ENCODE peak calls at places on chromosomes 6 and 20, in five cellular contexts. I, M, H, J and G are unnamed samples.

GRCh38 chr6:36430351-36430750 is 12.3 kb downstream of the PXT1 start:
- DNase-seq in J (no peak), H (no peak), I (no peak), M (no peak), G (no peak)

GRCh38 chr6:32192608-32193039 is at the start of gene GPSM3:
- DNase-seq in J (peak; percentile 78), H (peak; percentile 94), I (no peak), M (no peak), G (peak; percentile 46)

GRCh38 chr6:144581807-144582537 is 296.8 kb downstream of the UTRN start:
- DNase-seq in I (no peak), M (no peak), J (no peak), H (no peak), G (peak; percentile 1)

GRCh38 chr20:57414867-57415592 is 23.8 kb downstream of the RBM38 start:
- DNase-seq in I (no peak), H (no peak), J (no peak), M (no peak), G (no peak)

GRCh38 chr6:135002229-135002844 is 52.3 kb downstream of the HBS1L start:
- DNase-seq in J (no peak), I (no peak), H (no peak), M (no peak), G (no peak)

GRCh38 chr6:33118525-33119123 is 42.8 kb downstream of the HLA-DPB1 start:
- DNase-seq in H (no peak), J (no peak), M (no peak), I (no peak), G (peak; percentile 41)

GRCh38 chr20:44776977-44777376 is 31.3 kb downstream of the KCNK15 start:
- DNase-seq in M (peak; percentile 41), I (no peak), H (no peak), J (no peak), G (peak; percentile 48)

GRCh38 chr6:83511901-83512681 is at the start of gene PRSS35:
- DNase-seq in M (peak; percentile 67), I (no peak), H (peak; percentile 86), J (peak; percentile 38), G (peak; percentile 64)

GRCh38 chr20:23655551-23656211 is 17.9 kb upstream of the CST3 start:
- DNase-seq in J (peak; percentile 36), I (no peak), H (peak; percentile 88), M (no peak), G (no peak)

GRCh38 chr6:132695773-132696172 is 18.1 kb downstream of the VNN1 start:
- DNase-seq in I (no peak), H (no peak), J (no peak), M (no peak), G (no peak)

GRCh38 chr6:111788779-111789276 is 84.4 kb downstream of the FYN start:
- DNase-seq in H (no peak), J (no peak), M (no peak), I (peak; percentile 6), G (no peak)

GRCh38 chr20:62201173-62202082 is 18.6 kb downstream of the MTG2 start:
- DNase-seq in I (no peak), J (no peak), M (no peak), H (no peak), G (no peak)

GRCh38 chr6:17250237-17250636 is 30.9 kb upstream of the RBM24 start:
- DNase-seq in H (no peak), J (no peak), M (no peak), I (no peak), G (no peak)

GRCh38 chr6:56690519-56691200 is 48.0 kb upstream of the DST start:
- DNase-seq in I (no peak), H (no peak), M (no peak), J (no peak), G (no peak)

GRCh38 chr6:136797977-136798376 is 5.7 kb upstream of the MAP3K5 start:
- DNase-seq in H (no peak), M (no peak), I (no peak), J (no peak), G (no peak)
- TF ChIP-seq CTCF in H (no peak), M (no peak), I (no peak), J (no peak), G (no peak)

GRCh38 chr6:116111552-116112528 is 11.2 kb downstream of the NT5DC1 start:
- DNase-seq in H (no peak), M (peak; percentile 16), J (peak; percentile 49), I (no peak), G (peak; percentile 46)
- TF ChIP-seq CTCF in H (no peak), M (peak; percentile 64), J (peak; percentile 31), I (peak; percentile 77), G (peak; percentile 65)

GRCh38 chr6:4125933-4126864 is 9.2 kb downstream of the ECI2 start:
- DNase-seq in I (peak; percentile 79), M (no peak), J (no peak), H (no peak), G (no peak)
- TF ChIP-seq CTCF in I (peak; percentile 47), M (peak; percentile 39), J (no peak), H (no peak), G (no peak)

GRCh38 chr6:49607391-49607982 is 29.2 kb downstream of the RHAG start:
- DNase-seq in M (no peak), H (no peak), J (no peak), I (no peak), G (no peak)

GRCh38 chr6:49606696-49607390 is 29.8 kb downstream of the RHAG start:
- DNase-seq in I (peak; percentile 68), J (peak; percentile 23), H (no peak), M (peak; percentile 25), G (peak; percentile 42)
- TF ChIP-seq CTCF in I (peak; percentile 93), J (peak; percentile 78), H (no peak), M (peak; percentile 89), G (peak; percentile 77)